ENCODE peak calls at places on chromosomes 6 and 20, in eight cellular contexts. G, Q, K, M, C, J, O and W are unnamed samples.

GRCh38 chr6:154468760-154469159 is 41.7 kb downstream of the CNKSR3 start:
- DNase-seq in G (no peak), Q (no peak), K (no peak), M (no peak), C (no peak), J (no peak), O (no peak), W (no peak)

GRCh38 chr6:39206250-39206721 is 23.0 kb downstream of the KCNK5 start:
- DNase-seq in G (peak; percentile 63), Q (no peak), K (no peak), M (no peak), C (peak; percentile 81), J (no peak), O (no peak), W (no peak)

GRCh38 chr20:56750430-56750829 is 121.3 kb downstream of the TFAP2C start:
- DNase-seq in G (no peak), Q (no peak), K (peak; percentile 34), M (no peak), C (no peak), J (no peak), O (no peak), W (no peak)

GRCh38 chr6:145977881-145978280 is 13.7 kb upstream of the SHPRH start:
- DNase-seq in G (no peak), Q (no peak), K (no peak), M (no peak), C (no peak), J (no peak), O (no peak), W (no peak)

GRCh38 chr20:17571153-17571527 is 1.3 kb downstream of the DSTN start:
- DNase-seq in G (no peak), Q (no peak), K (no peak), M (no peak), C (no peak), J (no peak), O (no peak), W (no peak)

GRCh38 chr6:145502417-145502816 is 232.9 kb downstream of the EPM2A start:
- DNase-seq in G (peak; percentile 67), Q (no peak), K (no peak), M (no peak), C (peak; percentile 12), J (no peak), O (no peak), W (no peak)

GRCh38 chr20:19777311-19777710 is 19.3 kb downstream of the RIN2 start:
- DNase-seq in G (no peak), Q (no peak), K (no peak), M (no peak), C (no peak), J (no peak), O (no peak), W (no peak)

GRCh38 chr6:152816055-152816454 is 65.5 kb downstream of the VIP start:
- DNase-seq in G (no peak), Q (no peak), K (no peak), M (no peak), C (no peak), J (no peak), O (no peak), W (no peak)

GRCh38 chr6:84086545-84087429 is 53.2 kb downstream of the MRAP2 start:
- DNase-seq in G (no peak), Q (no peak), K (no peak), M (no peak), C (no peak), J (no peak), O (no peak), W (no peak)

GRCh38 chr6:137043710-137044365 is 927 bp downstream of the IL20RA start:
- DNase-seq in G (peak; percentile 49), Q (no peak), K (no peak), M (no peak), C (no peak), J (no peak), O (peak; percentile 28), W (peak; percentile 33)

GRCh38 chr6:12269100-12269499 is 21.1 kb upstream of the EDN1 start:
- DNase-seq in G (no peak), Q (no peak), K (no peak), M (no peak), C (no peak), J (no peak), O (no peak), W (no peak)

GRCh38 chr20:3158968-3159431 is 665 bp downstream of the FASTKD5 start:
- DNase-seq in G (no peak), Q (no peak), K (no peak), M (no peak), C (peak; percentile 22), J (no peak), O (no peak), W (no peak)

GRCh38 chr20:17844133-17844429 is 124.5 kb downstream of the SNX5 start:
- DNase-seq in G (no peak), Q (no peak), K (no peak), M (no peak), C (no peak), J (no peak), O (no peak), W (no peak)

GRCh38 chr20:18019068-18019467 is 38.6 kb downstream of the OVOL2 start:
- DNase-seq in G (no peak), Q (no peak), K (no peak), M (no peak), C (peak; percentile 35), J (no peak), O (no peak), W (no peak)

GRCh38 chr6:83815631-83816030 is 37.5 kb upstream of the RIPPLY2 start:
- DNase-seq in G (no peak), Q (no peak), K (no peak), M (no peak), C (no peak), J (no peak), O (no peak), W (no peak)

GRCh38 chr20:34579936-34580587 is 21.5 kb downstream of the MAP1LC3A start:
- DNase-seq in G (peak; percentile 42), Q (no peak), K (no peak), M (peak; percentile 74), C (no peak), J (no peak), O (peak; percentile 76), W (no peak)

GRCh38 chr6:11414564-11414963 is 123.0 kb upstream of the TMEM170B start:
- DNase-seq in G (no peak), Q (no peak), K (peak; percentile 71), M (peak; percentile 3), C (no peak), J (no peak), O (no peak), W (peak; percentile 43)

GRCh38 chr6:6591778-6592388 is 3.4 kb downstream of the LY86 start:
- DNase-seq in G (no peak), Q (no peak), K (no peak), M (peak; percentile 89), C (no peak), J (no peak), O (peak; percentile 34), W (no peak)
- TF ChIP-seq POLR2AphosphoS5 in G (no peak), Q (no peak), K (no peak), M (no peak), C (no peak), J (no peak), O (no peak), W (no peak)

GRCh38 chr6:148517518-148517917 is 174.9 kb downstream of the SASH1 start:
- DNase-seq in G (no peak), Q (no peak), K (no peak), M (no peak), C (no peak), J (no peak), O (no peak), W (no peak)

GRCh38 chr6:148516116-148517016 is 173.7 kb downstream of the SASH1 start:
- DNase-seq in G (no peak), Q (no peak), K (no peak), M (no peak), C (no peak), J (no peak), O (no peak), W (no peak)

GRCh38 chr6:148513145-148514071 is 170.8 kb downstream of the SASH1 start:
- DNase-seq in G (no peak), Q (no peak), K (no peak), M (peak; percentile 91), C (no peak), J (no peak), O (no peak), W (no peak)

GRCh38 chr6:148509789-148510581 is 167.3 kb downstream of the SASH1 start:
- DNase-seq in G (no peak), Q (peak; percentile 92), K (no peak), M (no peak), C (no peak), J (peak; percentile 88), O (peak; percentile 59), W (no peak)

DNA sequence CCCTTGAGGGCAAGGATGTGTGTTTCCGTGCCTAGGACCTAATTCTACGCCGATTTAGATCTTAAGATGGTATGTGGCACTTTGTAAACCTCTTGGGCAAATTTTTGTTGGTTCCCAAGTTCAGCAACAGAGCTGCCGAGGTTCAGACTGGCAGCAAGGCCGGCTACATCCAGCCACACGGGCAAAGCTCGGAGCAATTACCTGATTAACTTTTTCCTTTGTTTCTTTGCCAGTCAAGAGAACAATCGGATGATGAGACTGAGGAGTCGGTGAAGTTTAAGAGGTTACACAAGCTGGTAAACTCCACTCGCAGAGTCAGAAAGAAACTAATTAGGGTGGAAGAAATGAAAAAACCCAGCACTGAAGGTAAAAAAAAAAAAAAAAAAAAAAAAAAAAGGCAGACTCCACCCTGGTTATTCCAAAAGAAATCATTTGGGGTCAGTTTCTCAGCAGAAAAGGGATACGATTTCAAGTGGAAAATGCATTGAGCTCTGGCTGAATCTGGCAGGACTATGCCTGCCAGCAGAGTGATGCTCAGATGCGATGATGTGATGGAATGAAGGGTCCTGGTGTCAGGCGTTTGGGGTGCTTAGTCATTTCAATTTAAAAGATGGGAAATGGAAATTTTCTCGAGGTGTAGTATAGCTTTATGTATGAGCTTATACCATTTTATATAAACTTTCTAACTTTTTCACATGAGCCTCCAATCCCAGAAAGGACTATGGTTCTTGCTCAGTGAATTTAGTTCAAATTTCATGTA is 171.6 kb downstream of the SASH1 start:
- DNase-seq in G (no peak), Q (no peak), K (no peak), M (peak; percentile 29), C (no peak), J (no peak), O (no peak), W (no peak)
- H3K4me1 ChIP-seq in G (peaks cover 15% of the 10 kb centered on the region), Q (peaks cover 37% of the 10 kb centered on the region), K (no peaks in the 10 kb centered on the region), M (peaks cover 18% of the 10 kb centered on the region), C (no peaks in the 10 kb centered on the region), J (peaks cover 76% of the 10 kb centered on the region), O (peaks cover 7% of the 10 kb centered on the region), W (no peaks in the 10 kb centered on the region)

DNA sequence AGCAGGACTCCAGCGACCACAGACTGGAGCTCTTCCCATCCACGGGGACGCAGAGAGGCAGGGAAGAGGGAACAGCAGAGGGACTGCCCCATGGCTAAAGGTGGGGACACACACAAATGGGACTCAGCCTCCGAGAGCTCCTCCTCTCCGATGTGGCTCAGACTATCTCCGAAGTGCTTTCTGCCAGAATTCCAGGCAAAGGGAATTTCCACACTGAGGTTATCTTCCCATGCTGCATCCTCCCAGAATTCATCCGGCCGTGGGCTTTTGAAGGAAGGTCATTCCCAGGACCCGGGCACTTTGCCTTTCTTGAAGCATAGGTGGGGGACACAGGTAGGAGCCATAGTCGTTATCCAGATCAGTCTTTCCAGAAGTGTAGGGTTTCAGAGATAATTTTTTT is 67.9 kb downstream of the SULF2 start:
- DNase-seq in G (no peak), Q (no peak), K (no peak), M (no peak), C (no peak), J (no peak), O (no peak), W (no peak)
- TF ChIP-seq POLR2A in G (no peak), Q (no peak), K (no peak), M (no peak), C (no peak), J (no peak), O (no peak), W (no peak)

GRCh38 chr20:50508171-50508761 is 1.9 kb upstream of the PTPN1 start:
- DNase-seq in G (no peak), Q (peak; percentile 15), K (no peak), M (no peak), C (no peak), J (no peak), O (no peak), W (no peak)
- TF ChIP-seq POLR2AphosphoS5 in G (no peak), Q (no peak), K (no peak), M (no peak), C (no peak), J (no peak), O (no peak), W (no peak)